ENCODE peak calls at places on chromosomes 12 and 14, in six cellular contexts. One of them, this sample, is unnamed.
A peak's percentile ranks its signal among the peaks of the same experiment; 100 is the strongest.

GRCh38 chr12:57887631-57888406 is 41.3 kb upstream of the CTDSP2 start:
- DNase-seq in cardiac muscle cell: peak; percentile 75
- DNase-seq in thoracic aorta: peak; percentile 51
- DNase-seq in AG10803: peak; percentile 62
- DNase-seq in uterus: peak; percentile 55
- DNase-seq in astrocyte of the spinal cord: peak; percentile 55
- DNase-seq in this sample: peak; percentile 65

GRCh38 chr12:46224401-46224800 is 44.4 kb downstream of the SLC38A1 start:
- DNase-seq in AG10803: peak; percentile 97
- DNase-seq in cardiac muscle cell: peak; percentile 79
- DNase-seq in thoracic aorta: no peak
- DNase-seq in astrocyte of the spinal cord: peak; percentile 32
- DNase-seq in uterus: peak; percentile 71
- DNase-seq in this sample: peak; percentile 88

GRCh38 chr12:69900720-69901131 is 75.7 kb downstream of the MYRFL start:
- DNase-seq in cardiac muscle cell: peak; percentile 81
- DNase-seq in astrocyte of the spinal cord: peak; percentile 76
- DNase-seq in AG10803: peak; percentile 65
- DNase-seq in thoracic aorta: peak; percentile 25
- DNase-seq in uterus: peak; percentile 65
- DNase-seq in this sample: peak; percentile 80

GRCh38 chr12:112971248-112971647 is 7.1 kb upstream of the OAS2 start:
- DNase-seq in astrocyte of the spinal cord: no peak
- DNase-seq in AG10803: peak; percentile 37
- DNase-seq in cardiac muscle cell: peak; percentile 55
- DNase-seq in thoracic aorta: no peak
- DNase-seq in uterus: no peak
- DNase-seq in this sample: peak; percentile 16

GRCh38 chr12:111056618-111057521 is 136.5 kb upstream of the MYL2 start:
- DNase-seq in thoracic aorta: no peak
- DNase-seq in cardiac muscle cell: no peak
- DNase-seq in uterus: no peak
- DNase-seq in astrocyte of the spinal cord: no peak
- DNase-seq in AG10803: no peak
- DNase-seq in this sample: no peak

GRCh38 chr12:124015791-124016510 is 42.9 kb downstream of the ZNF664 start:
- DNase-seq in cardiac muscle cell: no peak
- DNase-seq in thoracic aorta: no peak
- DNase-seq in uterus: no peak
- DNase-seq in AG10803: no peak
- DNase-seq in astrocyte of the spinal cord: no peak
- DNase-seq in this sample: no peak

GRCh38 chr12:34603382-34604035 is 581.2 kb downstream of the ALG10 start:
- DNase-seq in cardiac muscle cell: no peak
- DNase-seq in AG10803: no peak
- DNase-seq in astrocyte of the spinal cord: no peak
- DNase-seq in thoracic aorta: no peak
- DNase-seq in uterus: no peak
- DNase-seq in this sample: no peak

GRCh38 chr12:108804361-108804949 is 52.9 kb downstream of the SSH1 start:
- DNase-seq in AG10803: peak; percentile 99
- DNase-seq in astrocyte of the spinal cord: peak; percentile 98
- DNase-seq in uterus: peak; percentile 83
- DNase-seq in cardiac muscle cell: peak; percentile 96
- DNase-seq in thoracic aorta: no peak
- DNase-seq in this sample: peak; percentile 95

DNA sequence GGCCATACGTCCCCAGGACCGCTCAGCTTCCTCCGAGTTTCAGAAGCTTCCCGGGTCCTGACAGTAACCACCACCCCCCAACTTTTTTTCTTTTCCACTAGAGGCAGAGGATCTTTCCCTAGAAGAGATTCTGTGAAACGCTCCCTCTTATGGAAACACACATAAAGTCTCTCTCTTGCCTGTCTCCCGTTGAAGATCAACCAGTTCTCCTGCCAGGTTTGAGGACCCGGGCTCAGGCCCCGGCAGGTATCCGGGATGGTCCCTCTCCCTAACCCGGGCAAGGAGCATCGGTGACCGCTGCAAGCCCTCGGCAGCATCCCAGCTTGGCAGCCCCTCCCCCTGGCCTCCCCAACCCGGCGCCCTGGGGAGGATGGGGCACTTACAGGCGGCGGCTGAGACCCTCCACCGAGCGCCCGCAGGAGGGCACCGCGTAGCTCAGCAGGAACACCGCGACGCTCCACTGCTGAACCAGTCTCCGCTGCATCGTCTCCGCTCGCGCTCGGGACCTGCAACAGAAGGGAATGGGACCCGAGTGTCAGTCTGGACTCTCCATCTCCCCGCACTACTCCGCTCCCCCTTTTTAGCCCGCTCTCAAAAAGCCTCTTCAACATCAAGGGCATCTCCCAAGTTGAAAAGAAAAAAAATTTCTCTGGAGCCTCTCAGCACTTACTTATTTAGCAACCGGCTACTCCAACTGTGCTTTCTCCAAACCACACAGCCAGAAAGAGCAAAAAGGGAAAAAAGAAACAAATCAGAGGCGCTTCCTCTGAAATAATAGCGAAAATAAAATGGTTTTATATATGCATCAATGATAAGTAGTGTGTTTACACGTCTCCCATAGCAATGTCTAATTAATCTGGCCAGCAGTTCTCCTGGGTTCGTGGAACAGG is 3.3 kb downstream of the PTHLH start:
- DNase-seq in uterus: peak; percentile 16
- DNase-seq in cardiac muscle cell: peak; percentile 42
- DNase-seq in astrocyte of the spinal cord: peak; percentile 28
- DNase-seq in thoracic aorta: no peak
- DNase-seq in AG10803: no peak
- DNase-seq in this sample: no peak
- TF ChIP-seq CTCF in uterus: no peak
- TF ChIP-seq CTCF in cardiac muscle cell: peak; percentile 19
- TF ChIP-seq CTCF in astrocyte of the spinal cord: peak; percentile 22
- TF ChIP-seq CTCF in thoracic aorta: no peak
- TF ChIP-seq CTCF in AG10803: peak; percentile 47
- TF ChIP-seq CTCF in this sample: peak; percentile 6

GRCh38 chr14:52950898-52951729 is at the start of gene FERMT2:
- DNase-seq in astrocyte of the spinal cord: peak; percentile 90
- DNase-seq in cardiac muscle cell: peak; percentile 95
- DNase-seq in AG10803: peak; percentile 84
- DNase-seq in thoracic aorta: peak; percentile 47
- DNase-seq in uterus: peak; percentile 93
- DNase-seq in this sample: peak; percentile 89

GRCh38 chr14:52950410-52950897 is 396 bp downstream of the FERMT2 start:
- DNase-seq in uterus: peak; percentile 65
- DNase-seq in AG10803: peak; percentile 44
- DNase-seq in thoracic aorta: peak; percentile 26
- DNase-seq in cardiac muscle cell: peak; percentile 50
- DNase-seq in astrocyte of the spinal cord: peak; percentile 51
- DNase-seq in this sample: peak; percentile 47

GRCh38 chr14:52949249-52949648 is 1.6 kb downstream of the FERMT2 start:
- DNase-seq in cardiac muscle cell: no peak
- DNase-seq in thoracic aorta: no peak
- DNase-seq in uterus: no peak
- DNase-seq in astrocyte of the spinal cord: no peak
- DNase-seq in AG10803: no peak
- DNase-seq in this sample: no peak

GRCh38 chr14:52949711-52950409 is 990 bp downstream of the FERMT2 start:
- DNase-seq in cardiac muscle cell: peak; percentile 56
- DNase-seq in AG10803: peak; percentile 49
- DNase-seq in astrocyte of the spinal cord: peak; percentile 68
- DNase-seq in thoracic aorta: no peak
- DNase-seq in uterus: no peak
- DNase-seq in this sample: peak; percentile 59

GRCh38 chr14:52951730-52952481 is 1.1 kb upstream of the FERMT2 start:
- DNase-seq in cardiac muscle cell: peak; percentile 87
- DNase-seq in uterus: no peak
- DNase-seq in thoracic aorta: no peak
- DNase-seq in AG10803: peak; percentile 81
- DNase-seq in astrocyte of the spinal cord: peak; percentile 86
- DNase-seq in this sample: peak; percentile 87
- H3K4me3 ChIP-seq in cardiac muscle cell: peak overlapping the region; percentile 87
- H3K4me3 ChIP-seq in uterus: peak overlapping the region; percentile 69
- H3K4me3 ChIP-seq in thoracic aorta: peak overlapping the region; percentile 94
- H3K4me3 ChIP-seq in AG10803: peak overlapping the region; percentile 76
- H3K4me3 ChIP-seq in astrocyte of the spinal cord: peak overlapping the region; percentile 69
- H3K4me3 ChIP-seq in this sample: peak overlapping the region; percentile 77

GRCh38 chr14:67428501-67429031 is 16.6 kb upstream of the PLEK2 start:
- DNase-seq in AG10803: peak; percentile 80
- DNase-seq in astrocyte of the spinal cord: peak; percentile 53
- DNase-seq in cardiac muscle cell: peak; percentile 70
- DNase-seq in uterus: no peak
- DNase-seq in thoracic aorta: no peak
- DNase-seq in this sample: peak; percentile 67
- TF ChIP-seq CTCF in AG10803: peak; percentile 20
- TF ChIP-seq CTCF in astrocyte of the spinal cord: no peak
- TF ChIP-seq CTCF in cardiac muscle cell: no peak
- TF ChIP-seq CTCF in uterus: no peak
- TF ChIP-seq CTCF in thoracic aorta: no peak
- TF ChIP-seq CTCF in this sample: no peak

GRCh38 chr12:68451261-68452091 is 119.3 kb upstream of the MDM1 start:
- DNase-seq in astrocyte of the spinal cord: peak; percentile 76
- DNase-seq in AG10803: peak; percentile 94
- DNase-seq in uterus: peak; percentile 70
- DNase-seq in cardiac muscle cell: peak; percentile 91
- DNase-seq in thoracic aorta: peak; percentile 2
- DNase-seq in this sample: peak; percentile 85
- H3K4me3 ChIP-seq in astrocyte of the spinal cord: no peak overlapping the region
- H3K4me3 ChIP-seq in AG10803: peak overlapping the region; percentile 16
- H3K4me3 ChIP-seq in uterus: no peak overlapping the region
- H3K4me3 ChIP-seq in cardiac muscle cell: no peak overlapping the region
- H3K4me3 ChIP-seq in thoracic aorta: peak overlapping the region; percentile 45
- H3K4me3 ChIP-seq in this sample: peak overlapping the region; percentile 4

DNA sequence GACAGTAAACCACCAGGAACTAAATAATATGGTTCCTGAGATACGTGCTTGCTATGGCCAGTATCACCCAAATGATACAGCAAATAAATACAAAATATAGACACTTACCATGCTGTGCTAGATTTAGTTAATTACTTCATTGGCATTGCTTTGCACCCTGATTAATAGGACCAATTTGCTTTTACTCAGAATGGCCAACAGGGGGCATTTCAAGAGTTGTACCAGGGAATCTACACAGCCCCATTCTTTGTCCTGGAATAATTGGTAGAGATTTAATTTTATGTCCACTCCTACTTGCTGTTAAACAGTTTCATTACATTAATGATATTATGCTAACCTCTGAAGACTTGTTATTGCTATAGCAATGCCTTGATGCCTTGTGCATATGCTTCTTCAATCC is 280.8 kb downstream of the RERGL start:
- DNase-seq in uterus: no peak
- DNase-seq in thoracic aorta: no peak
- DNase-seq in astrocyte of the spinal cord: no peak
- DNase-seq in AG10803: no peak
- DNase-seq in cardiac muscle cell: no peak
- DNase-seq in this sample: no peak
- TF ChIP-seq CTCF in uterus: no peak
- TF ChIP-seq CTCF in thoracic aorta: no peak
- TF ChIP-seq CTCF in astrocyte of the spinal cord: no peak
- TF ChIP-seq CTCF in AG10803: no peak
- TF ChIP-seq CTCF in cardiac muscle cell: no peak
- TF ChIP-seq CTCF in this sample: no peak

GRCh38 chr12:30166416-30166815 is 382.7 kb upstream of the TMTC1 start:
- DNase-seq in AG10803: no peak
- DNase-seq in cardiac muscle cell: peak; percentile 45
- DNase-seq in astrocyte of the spinal cord: peak; percentile 9
- DNase-seq in thoracic aorta: no peak
- DNase-seq in uterus: no peak
- DNase-seq in this sample: peak; percentile 16

GRCh38 chr12:30164937-30165336 is 381.2 kb upstream of the TMTC1 start:
- DNase-seq in uterus: no peak
- DNase-seq in cardiac muscle cell: no peak
- DNase-seq in thoracic aorta: no peak
- DNase-seq in AG10803: no peak
- DNase-seq in astrocyte of the spinal cord: no peak
- DNase-seq in this sample: no peak

GRCh38 chr12:30169839-30170591 is 386.3 kb upstream of the TMTC1 start:
- DNase-seq in uterus: no peak
- DNase-seq in cardiac muscle cell: no peak
- DNase-seq in astrocyte of the spinal cord: no peak
- DNase-seq in thoracic aorta: no peak
- DNase-seq in AG10803: no peak
- DNase-seq in this sample: no peak
- H3K4me3 ChIP-seq in uterus: no peak overlapping the region
- H3K4me3 ChIP-seq in cardiac muscle cell: peak overlapping the region; percentile 2
- H3K4me3 ChIP-seq in astrocyte of the spinal cord: no peak overlapping the region
- H3K4me3 ChIP-seq in thoracic aorta: no peak overlapping the region
- H3K4me3 ChIP-seq in AG10803: no peak overlapping the region
- H3K4me3 ChIP-seq in this sample: no peak overlapping the region

GRCh38 chr12:6282453-6282840 is 28.0 kb upstream of the PLEKHG6 start:
- DNase-seq in AG10803: no peak
- DNase-seq in astrocyte of the spinal cord: no peak
- DNase-seq in thoracic aorta: no peak
- DNase-seq in cardiac muscle cell: no peak
- DNase-seq in uterus: no peak
- DNase-seq in this sample: no peak

GRCh38 chr12:6285063-6285477 is 25.4 kb upstream of the PLEKHG6 start:
- DNase-seq in astrocyte of the spinal cord: peak; percentile 74
- DNase-seq in uterus: peak; percentile 70
- DNase-seq in cardiac muscle cell: peak; percentile 86
- DNase-seq in AG10803: peak; percentile 58
- DNase-seq in thoracic aorta: no peak
- DNase-seq in this sample: peak; percentile 85

GRCh38 chr12:6285532-6286306 is 24.8 kb upstream of the PLEKHG6 start:
- DNase-seq in astrocyte of the spinal cord: no peak
- DNase-seq in AG10803: no peak
- DNase-seq in uterus: no peak
- DNase-seq in thoracic aorta: no peak
- DNase-seq in cardiac muscle cell: no peak
- DNase-seq in this sample: no peak

GRCh38 chr12:6281081-6281809 is 29.2 kb upstream of the PLEKHG6 start:
- DNase-seq in AG10803: no peak
- DNase-seq in uterus: no peak
- DNase-seq in cardiac muscle cell: no peak
- DNase-seq in astrocyte of the spinal cord: no peak
- DNase-seq in thoracic aorta: no peak
- DNase-seq in this sample: no peak

GRCh38 chr12:6284273-6284672 is 26.2 kb upstream of the PLEKHG6 start:
- DNase-seq in cardiac muscle cell: no peak
- DNase-seq in thoracic aorta: no peak
- DNase-seq in astrocyte of the spinal cord: no peak
- DNase-seq in uterus: no peak
- DNase-seq in AG10803: no peak
- DNase-seq in this sample: no peak
- TF ChIP-seq CTCF in cardiac muscle cell: no peak
- TF ChIP-seq CTCF in thoracic aorta: no peak
- TF ChIP-seq CTCF in astrocyte of the spinal cord: no peak
- TF ChIP-seq CTCF in uterus: no peak
- TF ChIP-seq CTCF in AG10803: no peak
- TF ChIP-seq CTCF in this sample: no peak

GRCh38 chr14:61764342-61765122 is 2.3 kb downstream of the SNAPC1 start:
- DNase-seq in thoracic aorta: no peak
- DNase-seq in cardiac muscle cell: no peak
- DNase-seq in uterus: no peak
- DNase-seq in astrocyte of the spinal cord: no peak
- DNase-seq in AG10803: no peak
- DNase-seq in this sample: no peak
- H3K4me3 ChIP-seq in thoracic aorta: no peak overlapping the region
- H3K4me3 ChIP-seq in cardiac muscle cell: peak overlapping the region; percentile 87
- H3K4me3 ChIP-seq in uterus: no peak overlapping the region
- H3K4me3 ChIP-seq in astrocyte of the spinal cord: peak overlapping the region; percentile 97
- H3K4me3 ChIP-seq in AG10803: peak overlapping the region; percentile 24
- H3K4me3 ChIP-seq in this sample: peak overlapping the region; percentile 88

GRCh38 chr12:27456618-27457017 is 10.1 kb downstream of the SMCO2 start:
- DNase-seq in uterus: no peak
- DNase-seq in cardiac muscle cell: no peak
- DNase-seq in AG10803: no peak
- DNase-seq in thoracic aorta: no peak
- DNase-seq in astrocyte of the spinal cord: no peak
- DNase-seq in this sample: no peak
- TF ChIP-seq CTCF in uterus: no peak
- TF ChIP-seq CTCF in cardiac muscle cell: no peak
- TF ChIP-seq CTCF in AG10803: no peak
- TF ChIP-seq CTCF in thoracic aorta: no peak
- TF ChIP-seq CTCF in astrocyte of the spinal cord: no peak
- TF ChIP-seq CTCF in this sample: no peak

This sample was measured in fibroblast of pulmonary artery.